ENCODE peak calls at places on chromosomes 4 and X, in five cellular contexts. K is neural crest cell; S is cardiac muscle cell; E is right atrium auricular region; A is CD4-positive, alpha-beta T cell. N is an unnamed sample.

GRCh38 chr4:57926311-57926710 is 816.1 kb upstream of the IGFBP7 start:
- DNase-seq in K (no peak), S (no peak), E (no peak), A (no peak), N (no peak)

GRCh38 chrX:17435476-17435875 is 60.5 kb downstream of the NHS start:
- DNase-seq in K (no peak), S (no peak), E (no peak), A (no peak), N (no peak)

GRCh38 chr4:77232653-77233052 is 75.6 kb downstream of the CCNG2 start:
- DNase-seq in K (no peak), S (no peak), E (no peak), A (no peak), N (no peak)

GRCh38 chr4:1400861-1401408 is 5.3 kb downstream of the NKX1-1 start:
- DNase-seq in K (no peak), S (no peak), E (no peak), A (no peak), N (no peak)

GRCh38 chr4:88166608-88167007 is 8.2 kb upstream of the ABCG2 start:
- DNase-seq in K (no peak), S (no peak), E (no peak), A (no peak), N (no peak)

GRCh38 chr4:134862116-134862515 is 660.5 kb upstream of the PABPC4L start:
- DNase-seq in K (no peak), S (no peak), E (no peak), A (no peak), N (no peak)

GRCh38 chrX:123695242-123695641 is 37.6 kb downstream of the THOC2 start:
- DNase-seq in K (no peak), S (no peak), E (no peak), A (no peak), N (no peak)

GRCh38 chrX:55818673-55819375 is 101.3 kb downstream of the RRAGB start:
- DNase-seq in K (no peak), S (peak), E (no peak), A (no peak), N (no peak)

GRCh38 chrX:111869639-111870034 is 6.3 kb upstream of the TRPC5OS start:
- DNase-seq in K (peak), S (peak), E (no peak), A (no peak), N (peak)

GRCh38 chrX:65781845-65782244 is 114.4 kb downstream of the MSN start:
- DNase-seq in K (no peak), S (no peak), E (no peak), A (no peak), N (no peak)

GRCh38 chr4:107800058-107800457 is 24.7 kb upstream of the SGMS2 start:
- DNase-seq in K (no peak), S (no peak), E (no peak), A (no peak), N (no peak)

GRCh38 chrX:122272011-122272410 is 912.1 kb upstream of the GRIA3 start:
- DNase-seq in K (no peak), S (no peak), E (no peak), A (no peak), N (no peak)

GRCh38 chr4:163107754-163108153 is 58.9 kb downstream of the NAF1 start:
- DNase-seq in K (no peak), S (no peak), E (no peak), A (no peak), N (no peak)

GRCh38 chr4:137510866-137511265 is 21.4 kb downstream of the PCDH18 start:
- DNase-seq in K (no peak), S (no peak), E (no peak), A (no peak), N (no peak)

GRCh38 chr4:104616401-104616820 is 121.7 kb upstream of the CXXC4 start:
- DNase-seq in K (no peak), S (peak), E (no peak), A (no peak), N (no peak)

GRCh38 chr4:74529284-74530041 is 84.5 kb downstream of the AREG start:
- DNase-seq in K (no peak), S (no peak), E (no peak), A (no peak), N (no peak)

GRCh38 chr4:129233691-129234090 is 137.7 kb downstream of the C4orf33 start:
- DNase-seq in K (no peak), S (no peak), E (no peak), A (no peak), N (no peak)

GRCh38 chr4:158912390-158913175 is 143.8 kb downstream of the FNIP2 start:
- DNase-seq in K (no peak), S (no peak), E (no peak), A (no peak), N (no peak)

GRCh38 chr4:69881173-69881773 is 21.3 kb upstream of the SULT1E1 start:
- DNase-seq in K (no peak), S (peak), E (no peak), A (peak), N (no peak)

GRCh38 chr4:15556533-15556932 is 86.9 kb downstream of the CC2D2A start:
- DNase-seq in K (no peak), S (no peak), E (no peak), A (no peak), N (no peak)

GRCh38 chr4:7466904-7467303 is 32.2 kb upstream of the PSAPL1 start:
- DNase-seq in K (no peak), S (no peak), E (no peak), A (no peak), N (no peak)

GRCh38 chrX:155027509-155028066 is 944 bp downstream of the FUNDC2 start:
- DNase-seq in K (no peak), S (no peak), E (no peak), A (no peak), N (no peak)

GRCh38 chr4:11615601-11616000 is 186.9 kb upstream of the HS3ST1 start:
- DNase-seq in K (no peak), S (no peak), E (no peak), A (no peak), N (no peak)

GRCh38 chr4:99708551-99708950 is 50.9 kb upstream of the C4orf54 start:
- DNase-seq in K (no peak), S (no peak), E (no peak), A (no peak), N (no peak)

GRCh38 chr4:87270144-87270543 is 49.7 kb upstream of the KLHL8 start:
- DNase-seq in K (peak), S (peak), E (no peak), A (no peak), N (peak)

GRCh38 chrX:35115205-35115604 is 172.6 kb downstream of the FAM47B start:
- DNase-seq in K (no peak), S (no peak), E (no peak), A (no peak), N (no peak)

GRCh38 chr4:118273642-118274041 is 79.2 kb downstream of the PRSS12 start:
- DNase-seq in K (no peak), S (no peak), E (no peak), A (no peak), N (no peak)

GRCh38 chr4:102780476-102781144 is 19.8 kb upstream of the MANBA start:
- DNase-seq in K (no peak), S (peak), E (no peak), A (no peak), N (no peak)

GRCh38 chr4:168648929-168649328 is 152.1 kb downstream of the PALLD start:
- DNase-seq in K (no peak), S (no peak), E (no peak), A (no peak), N (no peak)

GRCh38 chrX:100413231-100413630 is 3.2 kb upstream of the PCDH19 start:
- DNase-seq in K (peak), S (peak), E (peak), A (peak), N (no peak)

GRCh38 chrX:56738670-56739069 is 9.6 kb downstream of the NBDY start:
- DNase-seq in K (no peak), S (peak), E (no peak), A (no peak), N (no peak)

GRCh38 chr4:104728380-104729122 is 233.9 kb upstream of the CXXC4 start:
- DNase-seq in K (no peak), S (no peak), E (no peak), A (no peak), N (no peak)

GRCh38 chrX:19593684-19594083 is 78.4 kb upstream of the MAP3K15 start:
- DNase-seq in K (no peak), S (peak), E (no peak), A (peak), N (no peak)

GRCh38 chr4:140005699-140006098 is 148.3 kb downstream of the MAML3 start:
- DNase-seq in K (no peak), S (no peak), E (no peak), A (no peak), N (no peak)

GRCh38 chrX:22433292-22434070 is 160.8 kb downstream of the CBLL2 start:
- DNase-seq in K (no peak), S (peak), E (no peak), A (no peak), N (no peak)

GRCh38 chr4:10403633-10404445 is 53.4 kb downstream of the ZNF518B start:
- DNase-seq in K (peak), S (peak), E (no peak), A (no peak), N (peak)

GRCh38 chr4:6706173-6706572 is 3.5 kb downstream of the MRFAP1L1 start:
- DNase-seq in K (no peak), S (no peak), E (no peak), A (no peak), N (no peak)

GRCh38 chr4:95129708-95130343 is 372.1 kb downstream of the BMPR1B start:
- DNase-seq in K (no peak), S (no peak), E (peak), A (no peak), N (no peak)

GRCh38 chrX:2600564-2600963 is 90.5 kb upstream of the CD99 start:
- DNase-seq in K (no peak), S (no peak), E (no peak), A (no peak), N (no peak)

GRCh38 chr4:4913147-4913561 is 53.7 kb downstream of the MSX1 start:
- DNase-seq in K (no peak), S (no peak), E (no peak), A (no peak), N (no peak)

DNA sequence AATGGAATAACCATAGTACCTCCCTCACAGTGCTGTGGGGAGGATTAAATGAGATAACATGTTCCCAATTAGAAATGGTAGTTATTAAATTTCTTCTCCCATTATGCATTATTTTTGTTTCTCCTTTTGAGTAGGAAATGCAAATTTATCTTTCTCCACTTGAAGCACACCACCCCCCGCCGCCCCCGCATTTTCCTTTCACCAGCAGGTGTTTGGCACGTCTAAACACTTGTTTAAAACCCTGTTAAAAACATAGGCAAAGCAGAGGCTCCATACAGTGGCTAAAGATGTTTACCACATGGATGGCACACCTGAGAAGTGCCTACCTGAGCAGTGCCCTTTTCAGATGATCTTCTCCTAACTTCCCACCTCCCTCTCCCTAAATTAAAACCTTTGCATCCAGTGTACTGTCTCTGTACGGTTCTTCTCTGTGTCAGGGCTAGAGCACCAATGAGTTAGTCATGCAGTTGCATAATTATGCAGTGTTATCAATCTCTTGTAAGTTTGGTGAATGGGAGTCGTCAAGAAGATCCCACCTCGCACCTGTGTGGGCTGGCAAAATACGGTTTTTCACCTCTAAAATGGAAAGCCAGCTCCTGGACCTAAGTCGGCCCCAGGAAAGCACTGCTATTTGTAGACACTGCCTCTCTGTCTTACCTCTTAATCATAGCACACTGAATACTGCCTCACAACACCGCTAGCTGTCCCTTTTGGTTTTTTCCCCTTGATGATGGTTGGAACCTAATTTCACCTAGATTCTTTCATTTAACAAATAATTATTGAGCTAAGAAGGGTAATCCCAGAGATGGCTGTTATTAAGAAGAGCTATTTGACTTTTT is 122.0 kb downstream of the CT47B1 start:
- DNase-seq in K (no peak), S (no peak), E (no peak), A (no peak), N (no peak)
- TF ChIP-seq CTCF in K (no peak), S (no peak), E (no peak), A (no peak), N (no peak)

DNA sequence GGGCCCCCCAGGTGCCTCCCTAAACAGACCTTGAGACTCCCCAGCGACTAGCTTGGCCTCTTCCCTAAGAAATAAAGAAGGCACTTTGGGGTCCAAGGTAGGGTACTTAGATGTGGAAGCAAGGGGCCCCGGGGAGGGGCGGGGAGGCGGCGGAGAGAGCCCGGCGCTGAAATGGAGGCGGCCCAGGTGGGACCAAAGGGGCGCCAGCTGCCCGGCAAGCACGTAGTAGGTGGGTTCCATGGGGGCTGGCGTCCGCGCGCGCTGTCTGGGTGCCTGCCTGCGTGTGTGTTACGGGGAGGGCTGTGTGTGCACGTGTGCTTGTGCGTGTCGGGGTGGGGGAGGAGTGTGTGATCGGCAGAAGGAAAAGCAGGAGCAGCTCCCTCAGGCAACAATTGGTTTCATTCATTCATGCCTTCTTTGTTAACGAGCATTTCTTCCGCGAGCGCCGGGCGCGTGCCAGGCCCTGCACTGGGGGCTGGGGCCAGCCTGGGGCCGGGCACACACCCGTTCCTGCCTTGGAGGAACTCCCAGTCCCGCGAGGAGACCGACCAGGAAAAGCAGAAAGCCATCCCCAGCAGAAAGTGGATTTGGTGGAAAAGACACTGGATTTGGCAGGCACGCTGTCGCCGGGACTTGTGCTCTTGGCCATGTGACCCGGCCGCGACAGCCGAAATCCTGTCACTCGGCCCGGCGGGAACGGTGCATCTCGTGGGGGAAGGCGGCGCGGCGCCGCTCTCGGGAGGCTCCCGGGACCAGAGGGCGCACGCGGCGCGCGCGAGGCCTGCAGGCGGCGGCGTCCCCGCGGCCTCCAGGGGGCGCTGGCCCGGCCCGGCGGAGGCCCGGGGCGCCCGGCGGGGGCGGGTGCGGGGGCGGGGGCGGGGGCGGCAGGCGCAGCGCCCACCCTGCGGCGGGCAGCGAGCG is 3.3 kb upstream of the DUSP9 start:
- DNase-seq in K (no peak), S (peak), E (no peak), A (no peak), N (no peak)
- TF ChIP-seq CTCF in K (peak), S (no peak), E (no peak), A (no peak), N (no peak)

GRCh38 chrX:9668537-9668936 is 97.1 kb downstream of the GPR143 start:
- DNase-seq in K (no peak), S (no peak), E (no peak), A (no peak), N (no peak)
- TF ChIP-seq CTCF in K (no peak), S (no peak), E (no peak), A (no peak), N (no peak)

GRCh38 chr4:68249434-68249833 is 3.9 kb upstream of the TMPRSS11B start:
- DNase-seq in K (no peak), S (no peak), E (no peak), A (no peak), N (no peak)
- TF ChIP-seq CTCF in K (no peak), S (no peak), E (no peak), A (no peak), N (no peak)

DNA sequence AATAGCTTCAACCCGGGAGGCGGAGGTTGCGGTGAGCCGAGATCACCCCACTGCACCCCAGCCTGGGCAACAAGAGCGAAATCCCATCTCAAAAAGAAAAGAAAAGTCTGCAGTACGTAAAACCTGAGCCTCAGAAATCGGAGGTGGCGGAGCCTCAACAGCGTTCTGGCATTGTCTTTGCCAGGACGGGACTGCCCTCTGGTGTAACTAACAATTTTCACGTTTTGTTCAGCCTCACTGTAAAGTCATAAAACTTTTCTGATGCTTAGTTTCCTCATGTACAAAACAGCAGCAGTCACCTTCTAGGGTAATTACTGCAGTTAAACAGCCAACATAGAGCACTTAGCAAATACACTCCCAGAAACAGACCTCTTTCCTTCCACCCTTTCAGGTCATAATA is 121.7 kb downstream of the RBM47 start:
- DNase-seq in K (no peak), S (no peak), E (no peak), A (no peak), N (no peak)
- TF ChIP-seq CTCF in K (no peak), S (no peak), E (no peak), A (no peak), N (no peak)

GRCh38 chrX:136765957-136766356 is 14.8 kb downstream of the ARHGEF6 start:
- DNase-seq in K (no peak), S (peak), E (no peak), A (no peak), N (no peak)

GRCh38 chrX:136764206-136764605 is 16.5 kb downstream of the ARHGEF6 start:
- DNase-seq in K (no peak), S (no peak), E (no peak), A (no peak), N (no peak)

GRCh38 chrX:136766785-136767103 is 14.0 kb downstream of the ARHGEF6 start:
- DNase-seq in K (no peak), S (no peak), E (no peak), A (no peak), N (no peak)

GRCh38 chrX:136768469-136769084 is 12.2 kb downstream of the ARHGEF6 start:
- DNase-seq in K (no peak), S (no peak), E (no peak), A (peak), N (no peak)

GRCh38 chrX:136767104-136767941 is 13.4 kb downstream of the ARHGEF6 start:
- DNase-seq in K (peak), S (peak), E (no peak), A (peak), N (peak)
- TF ChIP-seq CTCF in K (peak), S (no peak), E (no peak), A (no peak), N (no peak)

DNA sequence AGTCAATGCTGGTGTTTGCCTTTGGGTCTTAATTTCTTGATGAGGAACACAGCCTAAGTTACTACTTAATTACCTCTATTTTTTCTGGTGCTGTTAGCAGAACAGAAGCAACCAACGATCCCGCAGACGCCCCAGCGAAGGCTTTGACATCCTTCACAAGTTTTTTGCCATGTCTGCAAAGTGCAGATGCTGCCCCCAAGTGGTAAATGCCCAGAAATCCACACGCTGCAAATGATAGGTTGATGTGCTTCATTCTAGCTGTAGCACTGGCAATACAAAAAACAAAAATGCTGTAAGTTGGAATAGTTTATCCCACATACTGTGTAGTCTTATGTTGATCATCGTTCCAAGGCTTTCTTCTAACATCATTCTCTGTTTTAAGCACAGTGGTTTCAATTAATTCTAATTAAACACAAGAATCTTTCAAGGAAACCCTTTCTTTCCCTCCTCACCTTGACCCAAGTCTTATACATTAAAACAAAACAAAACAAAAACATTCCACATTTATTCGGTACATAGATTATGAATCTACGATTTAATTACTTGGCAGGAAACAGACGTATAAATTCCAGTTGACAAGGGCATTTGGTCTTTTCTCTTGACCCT is 1.2 kb downstream of the PNPLA4 start:
- DNase-seq in K (peak), S (peak), E (peak), A (peak), N (peak)
- TF ChIP-seq CTCF in K (peak), S (peak), E (peak), A (peak), N (peak)

GRCh38 chrX:94524867-94525266 is 850.9 kb downstream of the FAM133A start:
- DNase-seq in K (no peak), S (no peak), E (no peak), A (no peak), N (no peak)
- TF ChIP-seq CTCF in K (peak), S (no peak), E (no peak), A (no peak), N (no peak)

GRCh38 chr4:73315091-73315490 is 56.5 kb upstream of the ANKRD17 start:
- DNase-seq in K (no peak), S (no peak), E (no peak), A (no peak), N (no peak)

GRCh38 chr4:73312967-73313366 is 54.4 kb upstream of the ANKRD17 start:
- DNase-seq in K (no peak), S (no peak), E (no peak), A (no peak), N (no peak)

GRCh38 chr4:73309211-73309610 is 50.6 kb upstream of the ANKRD17 start:
- DNase-seq in K (no peak), S (no peak), E (no peak), A (no peak), N (no peak)

GRCh38 chr4:73308286-73308685 is 49.7 kb upstream of the ANKRD17 start:
- DNase-seq in K (no peak), S (no peak), E (no peak), A (no peak), N (no peak)

GRCh38 chr4:73311428-73311827 is 52.8 kb upstream of the ANKRD17 start:
- DNase-seq in K (no peak), S (peak), E (no peak), A (no peak), N (no peak)
- TF ChIP-seq CTCF in K (peak), S (peak), E (peak), A (peak), N (peak)

N was measured in endothelial cell.